ENCODE peak calls at places on chromosome 11, in six cellular contexts. Q is mucosa of gallbladder; H is GDM1; B is stimulated activated naive B cell treated with anti-CD40 and anti-IgM and Interleukin-4, amounts not matched to agents 10 μg/mL and 1 μg/mL and 100 μg/mL, for 72 hours; J is ovary; G is activated CD4-positive, alpha-beta T cell treated with anti-CD3 and anti-CD28 coated beads for 48 hours. T is an unnamed sample.

GRCh38 chr11:70466154-70466553 is 67.8 kb downstream of the CTTN start:
- DNase-seq in G (peak), Q (no peak), B (no peak), J (no peak), H (no peak), T (no peak)

GRCh38 chr11:88167853-88168252 is 7.4 kb downstream of the RAB38 start:
- DNase-seq in H (no peak), G (no peak), Q (no peak), B (no peak), J (no peak), T (no peak)

GRCh38 chr11:35549787-35550186 is 24.4 kb upstream of the PAMR1 start:
- DNase-seq in Q (no peak), H (no peak), G (no peak), J (no peak), B (no peak), T (peak)

GRCh38 chr11:8567597-8568198 is 26.3 kb downstream of the STK33 start:
- DNase-seq in J (no peak), G (no peak), Q (no peak), H (no peak), B (no peak), T (no peak)

GRCh38 chr11:64869571-64870175 is 8.7 kb downstream of the EHD1 start:
- DNase-seq in Q (no peak), H (no peak), G (no peak), B (no peak), J (no peak), T (peak)

GRCh38 chr11:55401011-55401410 is 33.2 kb downstream of the OR4A15 start:
- DNase-seq in J (no peak), H (no peak), B (no peak), G (no peak), Q (no peak), T (no peak)

GRCh38 chr11:62544521-62545436 is 1.8 kb downstream of the AHNAK start:
- DNase-seq in B (no peak), J (no peak), G (peak), H (no peak), Q (no peak), T (peak)

GRCh38 chr11:114774599-114775365 is 96.5 kb downstream of the NXPE2 start:
- DNase-seq in J (peak), B (no peak), Q (no peak), G (peak), H (no peak), T (peak)

GRCh38 chr11:36239636-36240035 is 49.6 kb downstream of the COMMD9 start:
- DNase-seq in H (no peak), G (no peak), J (no peak), B (no peak), Q (no peak), T (no peak)

GRCh38 chr11:66818231-66818955 is 24.8 kb upstream of the RCE1 start:
- DNase-seq in Q (no peak), J (no peak), B (no peak), H (no peak), G (no peak), T (no peak)

GRCh38 chr11:133947298-133947905 is 9.4 kb downstream of the IGSF9B start:
- DNase-seq in H (no peak), G (peak), J (peak), B (no peak), Q (peak), T (peak)